ENCODE peak calls at places on chromosome 2, in five cellular contexts. H is lower lobe of right lung, S is A549, E is upper lobe of right lung, G is memory B cell. Y is an unnamed sample.

GRCh38 chr2:160372585-160372984 is 121.0 kb downstream of the RBMS1 start:
- ATAC-seq in H (no peak), G (no peak), S (no peak), E (no peak), Y (no peak)

GRCh38 chr2:241768850-241769249 is 7.8 kb upstream of the GAL3ST2 start:
- ATAC-seq in H (no peak), S (peak), E (no peak), G (no peak), Y (no peak)

GRCh38 chr2:1032030-1032429 is 81.4 kb downstream of the SNTG2 start:
- ATAC-seq in S (no peak), E (no peak), H (no peak), G (no peak), Y (no peak)

GRCh38 chr2:55140316-55141219 is 90.3 kb upstream of the RTN4 start:
- ATAC-seq in E (no peak), H (no peak), G (no peak), S (peak), Y (no peak)

GRCh38 chr2:168632733-168633132 is 169.7 kb upstream of the NOSTRIN start:
- ATAC-seq in G (no peak), S (no peak), H (peak), E (peak), Y (no peak)

GRCh38 chr2:234979204-234980167 is 27.7 kb downstream of the SH3BP4 start:
- ATAC-seq in H (no peak), E (no peak), G (no peak), S (no peak), Y (no peak)

GRCh38 chr2:175187378-175187777 is 5.9 kb upstream of the ATP5MC3 start:
- ATAC-seq in E (no peak), H (no peak), S (peak), G (peak), Y (no peak)

GRCh38 chr2:55161295-55162210 is 70.5 kb downstream of the CLHC1 start:
- ATAC-seq in G (no peak), H (peak), E (peak), S (no peak), Y (no peak)

GRCh38 chr2:162012565-162012869 is 61.5 kb downstream of the DPP4 start:
- ATAC-seq in H (no peak), S (no peak), E (no peak), G (no peak), Y (no peak)

GRCh38 chr2:112474844-112475486 is 7.0 kb upstream of the TTL start:
- ATAC-seq in S (no peak), E (no peak), H (no peak), G (no peak), Y (no peak)

GRCh38 chr2:162063899-162064298 is 10.1 kb downstream of the DPP4 start:
- ATAC-seq in E (peak), S (no peak), H (peak), G (peak), Y (no peak)

Y was measured in esophagus mucosa.